ENCODE peak calls at places on chromosomes 16 and 17, in ten cellular contexts. F, B, L, V, K, W, H, N, R and I are unnamed samples.

GRCh38 chr17:47742319-47743181 is 9.5 kb downstream of the TBX21 start:
- DNase-seq in F (peak; percentile 31), B (no peak), L (no peak), V (no peak), K (peak; percentile 50), W (no peak), H (no peak), N (peak; percentile 4), R (peak; percentile 36), I (peak; percentile 76)

GRCh38 chr17:45976755-45977505 is 22.1 kb upstream of the STH start:
- DNase-seq in F (no peak), B (peak; percentile 22), L (no peak), V (peak; percentile 34), K (no peak), W (no peak), H (no peak), N (no peak), R (no peak), I (no peak)

GRCh38 chr17:57337390-57337789 is 81.1 kb downstream of the MSI2 start:
- DNase-seq in F (no peak), B (no peak), L (no peak), V (no peak), K (no peak), W (no peak), H (no peak), N (peak; percentile 87), R (no peak), I (no peak)

GRCh38 chr16:28863929-28864886 is 565 bp downstream of the SH2B1 start:
- DNase-seq in F (no peak), B (peak; percentile 55), L (no peak), V (peak; percentile 58), K (no peak), W (no peak), H (peak; percentile 27), N (no peak), R (peak; percentile 26), I (peak; percentile 39)

GRCh38 chr16:64416232-64417010 is 705.4 kb downstream of the CDH11 start:
- DNase-seq in F (no peak), B (peak; percentile 43), L (no peak), V (peak; percentile 90), K (no peak), W (no peak), H (peak; percentile 38), N (no peak), R (no peak), I (no peak)

GRCh38 chr16:79008036-79008868 is 592.3 kb downstream of the MAF start:
- DNase-seq in F (no peak), B (no peak), L (no peak), V (no peak), K (no peak), W (no peak), H (no peak), N (no peak), R (no peak), I (no peak)

GRCh38 chr16:11797957-11798299 is 870 bp upstream of the ZC3H7A start:
- DNase-seq in F (no peak), B (no peak), L (no peak), V (no peak), K (no peak), W (no peak), H (no peak), N (no peak), R (no peak), I (no peak)

GRCh38 chr16:22222006-22222405 is 15.9 kb downstream of the EEF2K start:
- DNase-seq in F (no peak), B (no peak), L (no peak), V (no peak), K (no peak), W (no peak), H (no peak), N (no peak), R (no peak), I (no peak)

GRCh38 chr17:72474740-72475477 is 354.1 kb downstream of the SOX9 start:
- DNase-seq in F (no peak), B (no peak), L (no peak), V (no peak), K (no peak), W (no peak), H (no peak), N (no peak), R (no peak), I (no peak)

GRCh38 chr17:21475555-21475954 is 99.4 kb downstream of the KCNJ12 start:
- DNase-seq in F (no peak), B (no peak), L (no peak), V (no peak), K (no peak), W (no peak), H (no peak), N (no peak), R (no peak), I (no peak)

GRCh38 chr17:52120465-52120864 is 38.0 kb downstream of the CA10 start:
- DNase-seq in F (no peak), B (no peak), L (no peak), V (no peak), K (no peak), W (no peak), H (no peak), N (no peak), R (no peak), I (no peak)

GRCh38 chr17:10105513-10106001 is 92.8 kb downstream of the GAS7 start:
- DNase-seq in F (no peak), B (peak; percentile 90), L (no peak), V (peak; percentile 16), K (no peak), W (no peak), H (no peak), N (no peak), R (no peak), I (no peak)

GRCh38 chr17:2106308-2106707 is 51.4 kb downstream of the HIC1 start:
- DNase-seq in F (no peak), B (no peak), L (no peak), V (no peak), K (no peak), W (no peak), H (no peak), N (no peak), R (no peak), I (no peak)

GRCh38 chr16:89845417-89845816 is 17.1 kb downstream of the SPIRE2 start:
- DNase-seq in F (no peak), B (no peak), L (no peak), V (no peak), K (no peak), W (no peak), H (no peak), N (no peak), R (peak; percentile 57), I (no peak)

GRCh38 chr16:17238285-17239028 is 232.3 kb downstream of the XYLT1 start:
- DNase-seq in F (no peak), B (no peak), L (no peak), V (no peak), K (no peak), W (no peak), H (no peak), N (no peak), R (peak; percentile 41), I (no peak)

GRCh38 chr16:69929480-69929879 is 21.7 kb upstream of the CLEC18A start:
- DNase-seq in F (no peak), B (no peak), L (no peak), V (no peak), K (no peak), W (no peak), H (no peak), N (no peak), R (no peak), I (no peak)